ENCODE peak calls at places on chromosomes 2 and 18, in eight cellular contexts. O is PC-3, U is tibial nerve, C is tibial artery, E is spleen, N is SJSA1, X is H9, K is left lung. H is an unnamed sample. For H3K4me1 and H3K9me3, the result is how much of the 10 kb centered on the place peaks cover.

GRCh38 chr2:1736997-1737480 is 7.3 kb downstream of the PXDN start:
- DNase-seq in O (peak), U (no peak), C (no peak), E (no peak), N (peak), X (no peak), K (no peak), H (peak)

GRCh38 chr18:3211236-3211992 is 8.4 kb downstream of the MYOM1 start:
- DNase-seq in O (peak), U (no peak), C (no peak), E (no peak), N (no peak), X (no peak), K (no peak), H (no peak)

GRCh38 chr18:76130845-76131244 is 364.2 kb downstream of the ZNF516 start:
- DNase-seq in O (no peak), U (peak), C (no peak), E (no peak), N (no peak), X (no peak), K (no peak), H (no peak)

GRCh38 chr2:46547223-46548102 is 68.1 kb downstream of the TMEM247 start:
- DNase-seq in O (no peak), U (peak), C (peak), E (no peak), N (no peak), X (no peak), K (peak), H (peak)

GRCh38 chr18:13611616-13612110 is 114.7 kb downstream of the FAM210A start:
- DNase-seq in O (no peak), U (no peak), C (peak), E (peak), N (no peak), X (peak), K (peak), H (no peak)

GRCh38 chr2:109053716-109054115 is 64.7 kb upstream of the EDAR start:
- DNase-seq in O (no peak), U (no peak), C (no peak), E (peak), N (no peak), X (no peak), K (no peak), H (no peak)

GRCh38 chr2:16140771-16141640 is 200.7 kb downstream of the MYCN start:
- DNase-seq in O (no peak), U (peak), C (no peak), E (no peak), N (no peak), X (no peak), K (no peak), H (no peak)

GRCh38 chr2:20664431-20665260 is 2.3 kb upstream of the GDF7 start:
- DNase-seq in O (no peak), U (no peak), C (no peak), E (peak), N (no peak), X (peak), K (peak), H (no peak)

GRCh38 chr18:3281456-3282400 is 19.8 kb downstream of the MYL12B start:
- DNase-seq in O (peak), U (peak), C (no peak), E (no peak), N (no peak), X (no peak), K (no peak), H (no peak)

GRCh38 chr2:241298554-241299165 is 16.8 kb downstream of the HDLBP start:
- DNase-seq in O (no peak), U (no peak), C (no peak), E (no peak), N (no peak), X (no peak), K (no peak), H (no peak)

GRCh38 chr2:70641263-70641784 is 87.7 kb upstream of the TGFA start:
- DNase-seq in O (peak), U (no peak), C (no peak), E (no peak), N (no peak), X (no peak), K (no peak), H (no peak)

GRCh38 chr2:42878581-42878980 is 86.2 kb upstream of the HAAO start:
- DNase-seq in O (no peak), U (no peak), C (no peak), E (no peak), N (no peak), X (no peak), K (no peak), H (no peak)

GRCh38 chr2:239393401-239393940 is 7.3 kb downstream of the HDAC4 start:
- DNase-seq in O (no peak), U (no peak), C (peak), E (peak), N (no peak), X (no peak), K (no peak), H (peak)

GRCh38 chr18:62991959-62992358 is 276.6 kb downstream of the PHLPP1 start:
- DNase-seq in O (no peak), U (no peak), C (no peak), E (peak), N (no peak), X (no peak), K (no peak), H (no peak)

GRCh38 chr2:64727013-64727767 is 73.5 kb upstream of the SERTAD2 start:
- DNase-seq in O (no peak), U (no peak), C (no peak), E (no peak), N (no peak), X (no peak), K (no peak), H (no peak)

GRCh38 chr2:38154395-38154794 is 78.4 kb upstream of the CYP1B1 start:
- DNase-seq in O (no peak), U (no peak), C (no peak), E (no peak), N (no peak), X (no peak), K (no peak), H (no peak)

GRCh38 chr18:58540381-58540943 is 88.4 kb downstream of the ALPK2 start:
- DNase-seq in O (no peak), U (no peak), C (no peak), E (no peak), N (no peak), X (no peak), K (no peak), H (no peak)

GRCh38 chr18:33706391-33706790 is 128.4 kb downstream of the ASXL3 start:
- DNase-seq in O (no peak), U (no peak), C (no peak), E (no peak), N (no peak), X (no peak), K (no peak), H (no peak)

GRCh38 chr18:49561127-49561376 is 805 bp upstream of the LIPG start:
- DNase-seq in O (no peak), U (no peak), C (no peak), E (no peak), N (no peak), X (no peak), K (no peak), H (no peak)

GRCh38 chr18:23503967-23504352 is 649 bp downstream of the RMC1 start:
- DNase-seq in O (no peak), U (no peak), C (no peak), E (no peak), N (no peak), X (no peak), K (no peak), H (no peak)

GRCh38 chr2:207162319-207162718 is 3.4 kb downstream of the KLF7 start:
- DNase-seq in O (no peak), U (no peak), C (no peak), E (no peak), N (no peak), X (no peak), K (no peak), H (no peak)

GRCh38 chr2:241492174-241492565 is 16.2 kb downstream of the STK25 start:
- DNase-seq in O (no peak), U (no peak), C (peak), E (no peak), N (no peak), X (no peak), K (no peak), H (no peak)

GRCh38 chr2:229931241-229931640 is 8.9 kb downstream of the FBXO36 start:
- DNase-seq in O (no peak), U (no peak), C (no peak), E (no peak), N (no peak), X (no peak), K (no peak), H (no peak)

GRCh38 chr2:65329551-65329950 is 101.9 kb downstream of the ACTR2 start:
- DNase-seq in O (no peak), U (no peak), C (no peak), E (no peak), N (no peak), X (no peak), K (no peak), H (no peak)

GRCh38 chr2:120203341-120204021 is 19.7 kb downstream of the TMEM185B start:
- DNase-seq in O (no peak), U (no peak), C (no peak), E (peak), N (peak), X (peak), K (no peak), H (no peak)

GRCh38 chr2:190986221-190986953 is 27.6 kb downstream of the STAT1 start:
- DNase-seq in O (no peak), U (no peak), C (no peak), E (no peak), N (no peak), X (no peak), K (no peak), H (no peak)

GRCh38 chr18:74935411-74935810 is 273.5 kb downstream of the PTGR3 start:
- DNase-seq in O (peak), U (no peak), C (no peak), E (no peak), N (no peak), X (no peak), K (no peak), H (no peak)

GRCh38 chr2:158822212-158822611 is 27.1 kb downstream of the DAPL1 start:
- DNase-seq in O (no peak), U (no peak), C (no peak), E (no peak), N (no peak), X (no peak), K (no peak), H (no peak)

GRCh38 chr2:127096280-127096679 is 10.7 kb downstream of the BIN1 start:
- DNase-seq in O (no peak), U (no peak), C (no peak), E (peak), N (no peak), X (no peak), K (no peak), H (no peak)

GRCh38 chr2:210557721-210558120 is 1.3 kb downstream of the CPS1 start:
- DNase-seq in O (no peak), U (no peak), C (no peak), E (no peak), N (no peak), X (peak), K (no peak), H (no peak)

GRCh38 chr2:59680863-59681262 is 872.6 kb downstream of the BCL11A start:
- DNase-seq in O (no peak), U (no peak), C (no peak), E (no peak), N (no peak), X (no peak), K (no peak), H (no peak)

GRCh38 chr2:122643725-122644329 is 888.4 kb downstream of the TSN start:
- DNase-seq in O (peak), U (no peak), C (no peak), E (no peak), N (no peak), X (no peak), K (no peak), H (no peak)

GRCh38 chr2:147149589-147150245 is 695.1 kb upstream of the ACVR2A start:
- DNase-seq in O (peak), U (no peak), C (no peak), E (peak), N (peak), X (no peak), K (no peak), H (no peak)

GRCh38 chr2:174694196-174694878 is 69.9 kb downstream of the CHRNA1 start:
- DNase-seq in O (no peak), U (no peak), C (no peak), E (no peak), N (no peak), X (no peak), K (no peak), H (no peak)

GRCh38 chr2:222943820-222944219 is 83.0 kb downstream of the ACSL3 start:
- DNase-seq in O (peak), U (no peak), C (no peak), E (no peak), N (no peak), X (no peak), K (no peak), H (no peak)

GRCh38 chr18:702957-703659 is 9.3 kb downstream of the ENOSF1 start:
- DNase-seq in O (peak), U (no peak), C (no peak), E (no peak), N (peak), X (no peak), K (no peak), H (no peak)

GRCh38 chr2:10316336-10316735 is 13.6 kb downstream of the HPCAL1 start:
- DNase-seq in O (no peak), U (no peak), C (peak), E (no peak), N (no peak), X (no peak), K (no peak), H (no peak)

GRCh38 chr2:159131882-159132281 is 154.6 kb downstream of the WDSUB1 start:
- DNase-seq in O (peak), U (no peak), C (no peak), E (no peak), N (peak), X (no peak), K (no peak), H (no peak)

GRCh38 chr18:78546281-78546680 is 433.3 kb upstream of the SALL3 start:
- DNase-seq in O (no peak), U (no peak), C (no peak), E (no peak), N (no peak), X (no peak), K (no peak), H (no peak)

GRCh38 chr18:78540636-78541400 is 438.8 kb upstream of the SALL3 start:
- DNase-seq in O (no peak), U (no peak), C (no peak), E (no peak), N (no peak), X (no peak), K (no peak), H (no peak)

GRCh38 chr18:78538669-78539440 is 440.8 kb upstream of the SALL3 start:
- DNase-seq in O (no peak), U (no peak), C (no peak), E (no peak), N (no peak), X (no peak), K (no peak), H (no peak)

GRCh38 chr18:78543201-78543725 is 436.4 kb upstream of the SALL3 start:
- DNase-seq in O (no peak), U (no peak), C (no peak), E (no peak), N (no peak), X (no peak), K (no peak), H (no peak)

GRCh38 chr18:78542204-78542603 is 437.4 kb upstream of the SALL3 start:
- DNase-seq in O (no peak), U (peak), C (no peak), E (no peak), N (no peak), X (no peak), K (peak), H (no peak)
- H3K27ac ChIP-seq in O (no peak), U (no peak), C (no peak), E (peak), N (no peak), X (no peak), K (no peak), H (no peak)

GRCh38 chr2:85744771-85745601 is 8.8 kb upstream of the ATOH8 start:
- DNase-seq in O (no peak), U (peak), C (peak), E (no peak), N (no peak), X (no peak), K (no peak), H (peak)
- H3K4me1 ChIP-seq in O (under half), U (half or more), C (half or more), E (under half), N (half or more), X (under half), K (under half), H (under half)

GRCh38 chr2:81078631-81079030 is 774.1 kb upstream of the LRRTM1 start:
- DNase-seq in O (no peak), U (no peak), C (no peak), E (no peak), N (no peak), X (no peak), K (no peak), H (no peak)
- H3K9me3 ChIP-seq in O (under half), U (under half), C (under half), E (under half), N (under half), X (under half), K (under half), H (under half)

GRCh38 chr2:173511942-173512341 is 157.3 kb downstream of the CDCA7 start:
- DNase-seq in O (peak), U (no peak), C (no peak), E (no peak), N (no peak), X (no peak), K (no peak), H (no peak)
- H3K27ac ChIP-seq in O (peak), U (no peak), C (no peak), E (no peak), N (no peak), X (no peak), K (no peak), H (no peak)

H was measured in ascending aorta.